ENCODE peak calls at places on chromosomes 3 and 15, in five cellular contexts. C is heart left ventricle, W is breast epithelium, V is endothelial cell of umbilical vein, X is transverse colon. K is an unnamed sample.

GRCh38 chr3:128392812-128393544 is 73.7 kb downstream of the DNAJB8 start:
- DNase-seq in C (no peak), W (no peak), V (no peak), X (no peak), K (no peak)

GRCh38 chr3:9729419-9729818 is 2.1 kb upstream of the BRPF1 start:
- DNase-seq in C (no peak), W (no peak), V (no peak), X (no peak), K (no peak)

GRCh38 chr3:72186485-72186864 is 401.5 kb upstream of the PROK2 start:
- DNase-seq in C (no peak), W (no peak), V (peak; percentile 77), X (no peak), K (no peak)

GRCh38 chr3:69628956-69629355 is 110.3 kb upstream of the MITF start:
- DNase-seq in C (no peak), W (no peak), V (no peak), X (no peak), K (no peak)

GRCh38 chr3:169664034-169664820 is 715 bp upstream of the MECOM start:
- DNase-seq in C (no peak), W (no peak), V (peak; percentile 71), X (peak; percentile 15), K (no peak)

GRCh38 chr3:123799544-123800351 is 84.4 kb downstream of the MYLK start:
- DNase-seq in C (no peak), W (no peak), V (no peak), X (peak; percentile 67), K (peak; percentile 16)

GRCh38 chr15:62426387-62426956 is 261.4 kb upstream of the C2CD4B start:
- DNase-seq in C (no peak), W (no peak), V (no peak), X (no peak), K (no peak)

GRCh38 chr3:42216820-42217416 is 49.1 kb downstream of the CCK start:
- DNase-seq in C (no peak), W (no peak), V (no peak), X (no peak), K (no peak)

GRCh38 chr3:171974986-171975837 is 64.2 kb upstream of the FNDC3B start:
- DNase-seq in C (no peak), W (no peak), V (no peak), X (no peak), K (no peak)

GRCh38 chr15:50182233-50183013 is 427 bp downstream of the SLC27A2 start:
- DNase-seq in C (no peak), W (no peak), V (peak; percentile 23), X (peak; percentile 19), K (no peak)

GRCh38 chr15:73935547-73935946 is 9.3 kb downstream of the LOXL1 start:
- DNase-seq in C (peak; percentile 22), W (no peak), V (no peak), X (no peak), K (no peak)

DNA sequence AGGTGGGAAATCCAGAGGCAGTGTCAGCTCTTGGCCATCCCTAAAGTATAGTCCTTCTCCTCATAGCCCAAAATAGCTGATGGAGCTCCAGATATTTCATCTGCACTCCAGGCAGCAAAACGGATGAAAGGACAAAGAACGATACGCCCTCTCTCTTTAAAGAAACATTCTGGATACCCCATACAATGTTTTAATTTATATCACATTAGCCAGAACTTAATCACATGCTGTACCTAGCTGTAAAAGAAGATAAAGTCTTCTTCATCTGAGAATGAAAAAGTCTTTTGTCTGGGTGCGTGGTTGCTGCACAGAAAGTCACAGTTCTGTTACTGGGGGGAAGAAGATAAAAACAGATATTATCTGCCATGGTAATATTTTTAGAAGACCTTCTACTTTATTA is 4.3 kb upstream of the SHC4 start:
- DNase-seq in C (no peak), W (no peak), V (no peak), X (no peak), K (no peak)
- TF ChIP-seq POLR2A in C (no peak), W (no peak), V (no peak), X (no peak), K (no peak)

DNA sequence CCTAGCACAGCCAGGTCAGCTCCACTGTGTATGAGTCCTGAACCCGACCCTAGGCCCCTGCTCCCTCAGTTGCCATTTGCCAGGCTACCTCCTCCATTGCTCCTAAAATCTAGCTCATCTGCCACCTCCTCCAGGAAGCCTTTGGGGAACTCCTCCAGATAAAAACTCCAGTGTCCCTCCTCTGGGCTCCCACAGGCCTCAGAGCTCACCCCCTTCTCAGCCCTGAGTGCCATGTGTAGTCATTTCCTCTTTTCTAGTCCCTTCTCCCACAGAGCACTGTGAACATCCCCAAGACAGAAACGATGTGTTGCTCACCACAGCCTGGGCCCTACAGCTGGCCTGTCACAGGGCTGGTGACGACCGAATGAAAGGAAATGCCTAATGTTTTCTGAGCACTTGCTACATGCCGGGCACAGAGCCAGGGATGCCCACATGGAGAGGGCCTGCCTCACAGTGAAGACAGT is 61.0 kb downstream of the IQSEC1 start:
- DNase-seq in C (peak; percentile 88), W (peak; percentile 56), V (no peak), X (peak; percentile 80), K (peak; percentile 94)
- H3K4me3 ChIP-seq in C (no peak overlapping the region), W (no peak overlapping the region), V (no peak overlapping the region), X (no peak overlapping the region), K (no peak overlapping the region)

GRCh38 chr15:91538782-91539181 is 314.7 kb upstream of the SLCO3A1 start:
- DNase-seq in C (no peak), W (no peak), V (no peak), X (no peak), K (no peak)

GRCh38 chr15:91537868-91538267 is 315.6 kb upstream of the SLCO3A1 start:
- DNase-seq in C (no peak), W (no peak), V (no peak), X (no peak), K (no peak)

GRCh38 chr15:91530951-91531582 is 322.4 kb upstream of the SLCO3A1 start:
- DNase-seq in C (peak; percentile 36), W (peak; percentile 26), V (no peak), X (no peak), K (no peak)

GRCh38 chr15:91534235-91534634 is 319.3 kb upstream of the SLCO3A1 start:
- DNase-seq in C (no peak), W (no peak), V (no peak), X (no peak), K (no peak)

DNA sequence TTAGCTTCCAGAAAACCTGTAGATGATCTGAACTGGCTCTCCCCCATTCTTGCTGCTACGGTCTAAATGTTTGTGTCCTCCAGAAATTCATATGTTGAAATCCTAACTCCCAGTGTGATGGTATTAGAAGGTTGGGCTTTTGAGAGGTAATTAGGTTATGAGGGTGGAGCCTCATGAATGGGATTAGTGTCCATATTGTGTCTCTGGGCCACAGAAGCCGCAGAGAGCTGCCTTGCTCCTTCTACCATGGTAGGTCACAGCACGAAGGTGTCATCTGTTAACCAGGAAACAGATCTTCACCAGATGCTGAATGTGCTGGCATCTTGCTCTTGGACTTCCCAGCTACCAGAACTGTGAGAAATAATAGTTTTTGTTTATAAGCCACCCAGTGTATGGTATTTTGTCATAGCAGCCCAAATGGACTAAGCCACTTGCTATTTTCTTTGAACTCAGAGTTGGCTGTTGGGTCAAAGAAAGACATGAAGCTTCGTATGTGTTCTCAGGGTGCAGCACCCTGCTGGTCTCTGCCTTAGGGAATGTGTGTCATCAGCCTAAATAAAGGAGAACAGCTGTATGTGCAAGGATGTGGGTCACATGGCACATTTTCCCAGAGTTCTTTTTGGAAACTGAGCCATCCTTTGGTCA is 317.5 kb upstream of the SLCO3A1 start:
- DNase-seq in C (no peak), W (no peak), V (no peak), X (no peak), K (no peak)
- TF ChIP-seq POLR2A in C (no peak), W (no peak), V (no peak), X (no peak), K (no peak)

GRCh38 chr3:49553690-49554634 is at the start of gene BSN:
- DNase-seq in C (peak; percentile 95), W (peak; percentile 50), V (peak; percentile 92), X (peak; percentile 85), K (peak; percentile 62)

GRCh38 chr3:49554639-49555265 is 475 bp downstream of the BSN start:
- DNase-seq in C (peak; percentile 56), W (no peak), V (no peak), X (peak; percentile 57), K (no peak)

GRCh38 chr3:49552087-49552486 is 2.2 kb upstream of the BSN start:
- DNase-seq in C (no peak), W (no peak), V (no peak), X (no peak), K (no peak)

GRCh38 chr3:49556500-49557275 is 2.4 kb downstream of the BSN start:
- DNase-seq in C (no peak), W (no peak), V (no peak), X (no peak), K (no peak)

GRCh38 chr3:49553320-49553689 is 972 bp upstream of the BSN start:
- DNase-seq in C (no peak), W (no peak), V (no peak), X (no peak), K (no peak)
- H3K4me3 ChIP-seq in C (peak overlapping the region; percentile 69), W (no peak overlapping the region), V (no peak overlapping the region), X (peak overlapping the region; percentile 74), K (no peak overlapping the region)

DNA sequence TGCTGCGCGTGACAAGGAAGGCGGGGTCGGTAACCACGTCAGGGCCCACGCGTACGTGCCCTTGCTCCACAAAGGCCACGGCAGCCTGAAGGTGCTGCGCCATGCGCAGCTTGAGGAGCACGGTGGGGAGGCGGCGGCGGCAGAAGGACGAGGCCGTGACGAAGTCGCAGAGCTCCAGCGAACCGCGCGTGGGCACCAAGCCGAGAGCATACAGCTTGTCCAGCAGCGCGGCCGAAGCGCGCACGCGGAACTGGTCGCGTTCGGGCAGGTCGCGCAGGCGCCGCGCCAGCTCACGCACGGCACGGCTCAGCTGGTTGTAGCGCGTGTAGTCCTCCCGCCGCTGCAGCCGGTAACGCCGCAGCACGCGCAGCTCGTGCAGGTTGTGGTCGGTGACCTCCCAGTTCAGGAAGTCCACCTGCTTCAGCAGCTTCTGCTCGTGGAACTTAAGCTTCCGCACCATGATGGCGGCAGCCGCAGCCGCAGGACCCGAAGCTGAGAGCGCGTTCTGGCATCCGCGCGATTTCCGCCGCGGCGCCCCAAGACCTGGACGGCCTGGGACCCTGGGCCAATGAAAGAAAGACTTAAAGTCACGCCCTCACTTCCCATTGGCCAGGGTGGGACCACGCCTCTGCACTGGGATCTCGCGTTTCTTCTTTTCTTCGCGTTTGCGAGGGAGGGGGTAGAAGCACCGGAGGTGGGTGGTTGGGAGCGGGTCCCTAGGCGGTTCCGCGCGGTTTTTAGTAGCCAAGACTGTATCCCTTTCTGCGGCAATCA is at the start of gene IMP3:
- DNase-seq in C (peak; percentile 97), W (peak; percentile 96), V (peak; percentile 97), X (peak; percentile 96), K (peak; percentile 97)
- TF ChIP-seq POLR2A in C (peak; percentile 82), W (peak; percentile 84), V (peak; percentile 97), X (peak; percentile 99), K (no peak)

GRCh38 chr3:25830373-25831305 is 40.7 kb downstream of the OXSM start:
- DNase-seq in C (no peak), W (no peak), V (no peak), X (no peak), K (no peak)
- H3K4me3 ChIP-seq in C (no peak overlapping the region), W (no peak overlapping the region), V (no peak overlapping the region), X (no peak overlapping the region), K (no peak overlapping the region)

GRCh38 chr15:96321422-96322391 is 8.8 kb upstream of the NR2F2 start:
- DNase-seq in C (peak; percentile 40), W (no peak), V (peak; percentile 67), X (no peak), K (peak; percentile 88)
- TF ChIP-seq POLR2A in C (no peak), W (no peak), V (no peak), X (no peak), K (no peak)

K was measured in lower leg skin.